ENCODE peak calls at places on chromosomes 11 and 22, in seven cellular contexts. M is ovary, Z is SK-N-SH, V is adrenal gland, E is cardiac muscle cell, K is transverse colon, X is heart left ventricle. Y is an unnamed sample.
A peak's percentile ranks its signal among the peaks of the same experiment; 100 is the strongest.

GRCh38 chr22:37345863-37346514 is 63.7 kb downstream of the CYTH4 start:
- DNase-seq in M (peak; percentile 52), Z (peak; percentile 76), V (no peak), E (no peak), K (peak; percentile 14), X (peak; percentile 29), Y (no peak)

GRCh38 chr22:44042822-44043221 is 18.7 kb downstream of the PARVB start:
- DNase-seq in M (no peak), Z (no peak), V (no peak), E (no peak), K (no peak), X (no peak), Y (no peak)

GRCh38 chr11:44886765-44887164 is 63.9 kb downstream of the TP53I11 start:
- DNase-seq in M (no peak), Z (no peak), V (no peak), E (no peak), K (no peak), X (no peak), Y (no peak)

GRCh38 chr11:95255523-95256165 is 24.6 kb upstream of the SESN3 start:
- DNase-seq in M (no peak), Z (no peak), V (no peak), E (no peak), K (no peak), X (no peak), Y (no peak)

GRCh38 chr11:11605181-11605580 is 16.6 kb downstream of the GALNT18 start:
- DNase-seq in M (no peak), Z (no peak), V (no peak), E (no peak), K (no peak), X (no peak), Y (no peak)

GRCh38 chr22:44930016-44930710 is 79.6 kb downstream of the PHF21B start:
- DNase-seq in M (no peak), Z (peak; percentile 51), V (no peak), E (no peak), K (no peak), X (no peak), Y (no peak)

GRCh38 chr11:12372111-12372510 is 5.3 kb upstream of the PARVA start:
- DNase-seq in M (no peak), Z (no peak), V (no peak), E (no peak), K (no peak), X (no peak), Y (no peak)

GRCh38 chr11:73818838-73819237 is 31.2 kb downstream of the MRPL48 start:
- DNase-seq in M (no peak), Z (peak; percentile 19), V (no peak), E (no peak), K (no peak), X (no peak), Y (no peak)

GRCh38 chr11:71420455-71421241 is 27.5 kb downstream of the DHCR7 start:
- DNase-seq in M (no peak), Z (peak; percentile 63), V (no peak), E (peak; percentile 49), K (peak; percentile 56), X (no peak), Y (no peak)

GRCh38 chr11:34243620-34244493 is 114.0 kb downstream of the ABTB2 start:
- DNase-seq in M (no peak), Z (no peak), V (peak; percentile 62), E (peak; percentile 67), K (peak; percentile 84), X (no peak), Y (no peak)

GRCh38 chr22:42996646-42997365 is 18.1 kb downstream of the PACSIN2 start:
- DNase-seq in M (peak; percentile 68), Z (no peak), V (peak; percentile 59), E (no peak), K (no peak), X (no peak), Y (no peak)

GRCh38 chr11:75014129-75014528 is 25.4 kb downstream of the NEU3 start:
- DNase-seq in M (no peak), Z (no peak), V (peak; percentile 70), E (no peak), K (no peak), X (no peak), Y (no peak)

GRCh38 chr11:35841733-35842132 is 102.1 kb upstream of the LDLRAD3 start:
- DNase-seq in M (no peak), Z (no peak), V (no peak), E (no peak), K (no peak), X (no peak), Y (no peak)

GRCh38 chr11:77101043-77101537 is 1.6 kb upstream of the OMP start:
- DNase-seq in M (no peak), Z (peak; percentile 59), V (no peak), E (peak; percentile 15), K (no peak), X (no peak), Y (no peak)

GRCh38 chr11:113729456-113729855 is 23.3 kb upstream of the TMPRSS5 start:
- DNase-seq in M (no peak), Z (no peak), V (no peak), E (no peak), K (no peak), X (no peak), Y (no peak)

GRCh38 chr11:31943056-31943780 is 132.1 kb upstream of the PAX6 start:
- DNase-seq in M (no peak), Z (no peak), V (no peak), E (no peak), K (no peak), X (no peak), Y (no peak)

GRCh38 chr11:73330569-73331093 is 22.6 kb downstream of the ARHGEF17 start:
- DNase-seq in M (no peak), Z (peak; percentile 71), V (no peak), E (peak; percentile 49), K (no peak), X (no peak), Y (no peak)

GRCh38 chr11:66616379-66617147 is at the start of gene RBM14:
- DNase-seq in M (peak; percentile 99), Z (peak; percentile 99), V (peak; percentile 100), E (peak; percentile 99), K (peak; percentile 99), X (peak; percentile 99), Y (peak; percentile 99)

GRCh38 chr11:92693146-92693545 is 276.3 kb upstream of the MTNR1B start:
- DNase-seq in M (no peak), Z (no peak), V (no peak), E (no peak), K (no peak), X (no peak), Y (no peak)

GRCh38 chr11:10319691-10320090 is 14.8 kb downstream of the ADM start:
- DNase-seq in M (no peak), Z (peak; percentile 65), V (no peak), E (no peak), K (no peak), X (no peak), Y (no peak)

GRCh38 chr11:120079750-120080610 is 57.9 kb downstream of the TRIM29 start:
- DNase-seq in M (no peak), Z (no peak), V (no peak), E (no peak), K (no peak), X (no peak), Y (no peak)

GRCh38 chr11:88553204-88553603 is 215.7 kb upstream of the CTSC start:
- DNase-seq in M (no peak), Z (no peak), V (no peak), E (no peak), K (no peak), X (no peak), Y (no peak)

GRCh38 chr11:61923166-61924015 is 6.0 kb upstream of the RAB3IL1 start:
- DNase-seq in M (peak; percentile 85), Z (peak; percentile 61), V (peak; percentile 92), E (peak; percentile 64), K (peak; percentile 59), X (peak; percentile 75), Y (no peak)

GRCh38 chr11:13215157-13215556 is 62.4 kb upstream of the BMAL1 start:
- DNase-seq in M (no peak), Z (no peak), V (no peak), E (no peak), K (no peak), X (no peak), Y (no peak)

GRCh38 chr11:91495837-91496236 is 728.8 kb upstream of the FAT3 start:
- DNase-seq in M (no peak), Z (no peak), V (no peak), E (no peak), K (no peak), X (no peak), Y (no peak)

GRCh38 chr11:91489989-91490388 is 734.6 kb upstream of the FAT3 start:
- DNase-seq in M (no peak), Z (no peak), V (no peak), E (no peak), K (no peak), X (no peak), Y (no peak)
- H3K27ac ChIP-seq in M (no peak overlapping the region), Z (no peak overlapping the region), V (no peak overlapping the region), E (no peak overlapping the region), K (no peak overlapping the region), X (no peak overlapping the region), Y (no peak overlapping the region)

DNA sequence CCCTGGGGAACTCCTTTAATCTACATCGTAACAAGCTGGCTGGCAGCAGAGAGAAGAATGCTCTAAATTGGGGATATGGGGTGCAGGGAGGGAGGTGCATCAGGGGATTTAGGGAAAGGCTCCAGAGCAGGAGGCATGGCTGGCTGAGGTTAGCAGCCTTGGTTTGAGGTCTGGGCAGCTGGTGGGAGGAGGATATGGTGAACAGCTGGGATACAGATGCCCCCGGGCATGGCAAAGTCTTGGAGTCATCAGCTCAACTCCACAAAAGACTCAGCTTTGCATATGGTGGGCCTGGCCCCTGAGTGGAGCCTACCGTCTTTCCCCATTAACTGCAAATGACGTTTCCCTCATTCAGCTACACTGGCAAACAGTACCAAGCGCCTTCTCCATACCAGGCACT is 5.4 kb downstream of the FAM83F start:
- DNase-seq in M (no peak), Z (no peak), V (no peak), E (no peak), K (no peak), X (no peak), Y (no peak)
- H3K27me3 ChIP-seq in M (no peaks in the 10 kb centered on the region), Z (no peaks in the 10 kb centered on the region), V (peaks cover 10% of the 10 kb centered on the region), E (peaks cover 21% of the 10 kb centered on the region), K (peaks cover 8% of the 10 kb centered on the region), X (peaks cover 5% of the 10 kb centered on the region), Y (peaks cover 18% of the 10 kb centered on the region)

GRCh38 chr11:123494195-123495050 is 64.4 kb downstream of the GRAMD1B start:
- DNase-seq in M (no peak), Z (no peak), V (no peak), E (peak; percentile 39), K (no peak), X (no peak), Y (no peak)
- H3K4me3 ChIP-seq in M (no peak overlapping the region), Z (no peak overlapping the region), V (no peak overlapping the region), E (no peak overlapping the region), K (no peak overlapping the region), X (no peak overlapping the region), Y (no peak overlapping the region)

DNA sequence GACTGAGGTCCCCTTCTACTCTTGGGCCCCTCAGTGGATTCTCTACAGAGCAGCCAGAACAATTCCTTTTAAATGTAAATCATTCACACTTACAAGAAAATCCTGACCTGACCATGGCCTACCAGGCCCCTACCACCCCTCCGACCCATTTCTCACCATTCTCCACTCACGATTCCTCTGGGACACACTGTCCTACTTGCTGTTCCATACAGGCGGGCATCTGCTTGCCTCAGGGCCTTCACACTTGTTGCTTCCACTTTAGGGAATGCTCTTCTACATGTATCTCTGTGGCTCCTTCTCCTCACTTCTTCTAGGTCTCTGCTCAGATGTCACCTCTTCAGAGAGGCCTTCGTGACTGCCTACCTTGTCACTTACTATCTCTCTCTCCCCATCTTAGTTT is 3.4 kb downstream of the USH1C start:
- DNase-seq in M (no peak), Z (no peak), V (no peak), E (no peak), K (no peak), X (no peak), Y (no peak)
- H3K27ac ChIP-seq in M (no peak overlapping the region), Z (no peak overlapping the region), V (no peak overlapping the region), E (no peak overlapping the region), K (no peak overlapping the region), X (no peak overlapping the region), Y (no peak overlapping the region)